ENCODE peak calls at places on chromosomes 13 and 19, in four cellular contexts. One of them, this sample, is unnamed.

GRCh38 chr13:31639443-31640163 is 99.7 kb upstream of the RXFP2 start:
- DNase-seq in fibroblast of lung: peak; percentile 12
- DNase-seq in omental fat pad: no peak
- DNase-seq in upper lobe of right lung: no peak
- DNase-seq in this sample: no peak

GRCh38 chr13:51047434-51048165 is 63.5 kb downstream of the C13orf42 start:
- DNase-seq in fibroblast of lung: no peak
- DNase-seq in omental fat pad: no peak
- DNase-seq in upper lobe of right lung: no peak
- DNase-seq in this sample: no peak

GRCh38 chr13:42420304-42420703 is 148.4 kb downstream of the AKAP11 start:
- DNase-seq in fibroblast of lung: no peak
- DNase-seq in omental fat pad: no peak
- DNase-seq in upper lobe of right lung: no peak
- DNase-seq in this sample: no peak

GRCh38 chr19:31354919-31355318 is 5.7 kb upstream of the TSHZ3 start:
- DNase-seq in fibroblast of lung: no peak
- DNase-seq in omental fat pad: no peak
- DNase-seq in upper lobe of right lung: no peak
- DNase-seq in this sample: no peak

GRCh38 chr19:51168571-51169282 is 26.6 kb downstream of the SIGLEC7 start:
- DNase-seq in fibroblast of lung: no peak
- DNase-seq in omental fat pad: no peak
- DNase-seq in upper lobe of right lung: no peak
- DNase-seq in this sample: no peak

GRCh38 chr13:19153782-19154450 is 27.7 kb downstream of the TUBA3C start:
- DNase-seq in fibroblast of lung: no peak
- DNase-seq in omental fat pad: no peak
- DNase-seq in upper lobe of right lung: peak; percentile 57
- DNase-seq in this sample: no peak

GRCh38 chr19:6997679-6998445 is 23.4 kb downstream of the MBD3L2B start:
- DNase-seq in fibroblast of lung: no peak
- DNase-seq in omental fat pad: no peak
- DNase-seq in upper lobe of right lung: no peak
- DNase-seq in this sample: no peak

GRCh38 chr19:16778796-16779411 is 50.3 kb upstream of the SIN3B start:
- DNase-seq in fibroblast of lung: peak; percentile 32
- DNase-seq in omental fat pad: no peak
- DNase-seq in upper lobe of right lung: peak; percentile 72
- DNase-seq in this sample: peak; percentile 9

GRCh38 chr13:51222510-51223283 is 499 bp downstream of the FAM124A start:
- DNase-seq in fibroblast of lung: peak; percentile 7
- DNase-seq in omental fat pad: no peak
- DNase-seq in upper lobe of right lung: no peak
- DNase-seq in this sample: no peak

GRCh38 chr19:54470991-54471782 is 1.9 kb downstream of the CDC42EP5 start:
- DNase-seq in fibroblast of lung: no peak
- DNase-seq in omental fat pad: no peak
- DNase-seq in upper lobe of right lung: no peak
- DNase-seq in this sample: no peak

GRCh38 chr13:99659234-99659633 is 158.0 kb downstream of the TM9SF2 start:
- DNase-seq in fibroblast of lung: no peak
- DNase-seq in omental fat pad: no peak
- DNase-seq in upper lobe of right lung: no peak
- DNase-seq in this sample: no peak

GRCh38 chr13:113204378-113204734 is 4.1 kb downstream of the PCID2 start:
- DNase-seq in fibroblast of lung: no peak
- DNase-seq in omental fat pad: no peak
- DNase-seq in upper lobe of right lung: no peak
- DNase-seq in this sample: no peak

GRCh38 chr13:110885966-110886365 is 28.9 kb downstream of the ANKRD10 start:
- DNase-seq in fibroblast of lung: no peak
- DNase-seq in omental fat pad: no peak
- DNase-seq in upper lobe of right lung: no peak
- DNase-seq in this sample: no peak

GRCh38 chr19:31118292-31118925 is 230.8 kb downstream of the TSHZ3 start:
- DNase-seq in fibroblast of lung: no peak
- DNase-seq in omental fat pad: no peak
- DNase-seq in upper lobe of right lung: no peak
- DNase-seq in this sample: no peak

GRCh38 chr19:13764821-13765394 is 586 bp downstream of the MRI1 start:
- DNase-seq in fibroblast of lung: no peak
- DNase-seq in omental fat pad: no peak
- DNase-seq in upper lobe of right lung: peak; percentile 72
- DNase-seq in this sample: no peak

GRCh38 chr13:23628250-23628649 is 58.0 kb downstream of the TNFRSF19 start:
- DNase-seq in fibroblast of lung: no peak
- DNase-seq in omental fat pad: no peak
- DNase-seq in upper lobe of right lung: no peak
- DNase-seq in this sample: no peak

GRCh38 chr13:23631676-23632622 is 61.7 kb downstream of the TNFRSF19 start:
- DNase-seq in fibroblast of lung: no peak
- DNase-seq in omental fat pad: no peak
- DNase-seq in upper lobe of right lung: no peak
- DNase-seq in this sample: no peak

GRCh38 chr13:23628765-23629565 is 58.8 kb downstream of the TNFRSF19 start:
- DNase-seq in fibroblast of lung: peak; percentile 45
- DNase-seq in omental fat pad: no peak
- DNase-seq in upper lobe of right lung: no peak
- DNase-seq in this sample: no peak

GRCh38 chr13:23630349-23631093 is 60.3 kb downstream of the TNFRSF19 start:
- DNase-seq in fibroblast of lung: peak; percentile 62
- DNase-seq in omental fat pad: no peak
- DNase-seq in upper lobe of right lung: no peak
- DNase-seq in this sample: no peak

GRCh38 chr13:23629566-23630272 is 59.5 kb downstream of the TNFRSF19 start:
- DNase-seq in fibroblast of lung: no peak
- DNase-seq in omental fat pad: no peak
- DNase-seq in upper lobe of right lung: no peak
- DNase-seq in this sample: no peak
- TF ChIP-seq CTCF in fibroblast of lung: no peak
- TF ChIP-seq CTCF in omental fat pad: no peak
- TF ChIP-seq CTCF in upper lobe of right lung: no peak
- TF ChIP-seq CTCF in this sample: no peak

GRCh38 chr13:54356209-54356608 is 1327.6 kb downstream of the OLFM4 start:
- DNase-seq in fibroblast of lung: no peak
- DNase-seq in omental fat pad: no peak
- DNase-seq in upper lobe of right lung: no peak
- DNase-seq in this sample: no peak

GRCh38 chr13:54361460-54361859 is 1332.8 kb downstream of the OLFM4 start:
- DNase-seq in fibroblast of lung: no peak
- DNase-seq in omental fat pad: no peak
- DNase-seq in upper lobe of right lung: no peak
- DNase-seq in this sample: no peak

GRCh38 chr13:54357284-54357933 is 1328.8 kb downstream of the OLFM4 start:
- DNase-seq in fibroblast of lung: no peak
- DNase-seq in omental fat pad: no peak
- DNase-seq in upper lobe of right lung: no peak
- DNase-seq in this sample: no peak

DNA sequence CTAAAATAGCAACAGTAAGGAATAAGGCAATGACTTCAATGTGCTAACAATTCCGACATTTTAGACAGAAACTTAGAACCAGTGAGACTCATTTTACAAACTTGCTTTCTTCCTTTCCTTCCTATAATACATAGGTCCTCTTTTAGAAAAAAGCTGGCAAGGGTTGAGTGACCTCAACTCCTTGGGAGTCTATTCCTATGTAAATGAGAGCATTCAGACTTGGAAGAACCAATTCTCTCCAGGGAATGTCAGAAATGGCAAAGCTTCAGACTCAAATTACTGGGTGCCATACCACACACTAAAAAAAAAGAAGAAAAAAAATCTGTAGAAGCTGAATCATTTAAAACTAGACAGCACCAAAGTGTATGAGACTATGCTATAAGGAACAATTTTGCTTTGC is 1328.2 kb downstream of the OLFM4 start:
- DNase-seq in fibroblast of lung: no peak
- DNase-seq in omental fat pad: no peak
- DNase-seq in upper lobe of right lung: no peak
- DNase-seq in this sample: no peak
- TF ChIP-seq CTCF in fibroblast of lung: no peak
- TF ChIP-seq CTCF in omental fat pad: no peak
- TF ChIP-seq CTCF in upper lobe of right lung: no peak
- TF ChIP-seq CTCF in this sample: no peak

GRCh38 chr13:107324416-107325204 is 756.7 kb upstream of the ARGLU1 start:
- DNase-seq in fibroblast of lung: no peak
- DNase-seq in omental fat pad: no peak
- DNase-seq in upper lobe of right lung: no peak
- DNase-seq in this sample: no peak

GRCh38 chr13:107322228-107322627 is 754.3 kb upstream of the ARGLU1 start:
- DNase-seq in fibroblast of lung: no peak
- DNase-seq in omental fat pad: no peak
- DNase-seq in upper lobe of right lung: no peak
- DNase-seq in this sample: no peak
- TF ChIP-seq CTCF in fibroblast of lung: no peak
- TF ChIP-seq CTCF in omental fat pad: no peak
- TF ChIP-seq CTCF in upper lobe of right lung: no peak
- TF ChIP-seq CTCF in this sample: no peak

GRCh38 chr19:47419789-47420188 is 462 bp upstream of the MEIS3 start:
- DNase-seq in fibroblast of lung: no peak
- DNase-seq in omental fat pad: no peak
- DNase-seq in upper lobe of right lung: peak; percentile 61
- DNase-seq in this sample: no peak
- TF ChIP-seq CTCF in fibroblast of lung: no peak
- TF ChIP-seq CTCF in omental fat pad: no peak
- TF ChIP-seq CTCF in upper lobe of right lung: no peak
- TF ChIP-seq CTCF in this sample: no peak

GRCh38 chr13:53338760-53339159 is 310.1 kb downstream of the OLFM4 start:
- DNase-seq in fibroblast of lung: no peak
- DNase-seq in omental fat pad: no peak
- DNase-seq in upper lobe of right lung: no peak
- DNase-seq in this sample: no peak
- TF ChIP-seq CTCF in fibroblast of lung: no peak
- TF ChIP-seq CTCF in omental fat pad: no peak
- TF ChIP-seq CTCF in upper lobe of right lung: no peak
- TF ChIP-seq CTCF in this sample: no peak

GRCh38 chr19:47821460-47822020 is at the start of gene CRX:
- DNase-seq in fibroblast of lung: no peak
- DNase-seq in omental fat pad: no peak
- DNase-seq in upper lobe of right lung: no peak
- DNase-seq in this sample: no peak
- TF ChIP-seq CTCF in fibroblast of lung: no peak
- TF ChIP-seq CTCF in omental fat pad: no peak
- TF ChIP-seq CTCF in upper lobe of right lung: no peak
- TF ChIP-seq CTCF in this sample: no peak

DNA sequence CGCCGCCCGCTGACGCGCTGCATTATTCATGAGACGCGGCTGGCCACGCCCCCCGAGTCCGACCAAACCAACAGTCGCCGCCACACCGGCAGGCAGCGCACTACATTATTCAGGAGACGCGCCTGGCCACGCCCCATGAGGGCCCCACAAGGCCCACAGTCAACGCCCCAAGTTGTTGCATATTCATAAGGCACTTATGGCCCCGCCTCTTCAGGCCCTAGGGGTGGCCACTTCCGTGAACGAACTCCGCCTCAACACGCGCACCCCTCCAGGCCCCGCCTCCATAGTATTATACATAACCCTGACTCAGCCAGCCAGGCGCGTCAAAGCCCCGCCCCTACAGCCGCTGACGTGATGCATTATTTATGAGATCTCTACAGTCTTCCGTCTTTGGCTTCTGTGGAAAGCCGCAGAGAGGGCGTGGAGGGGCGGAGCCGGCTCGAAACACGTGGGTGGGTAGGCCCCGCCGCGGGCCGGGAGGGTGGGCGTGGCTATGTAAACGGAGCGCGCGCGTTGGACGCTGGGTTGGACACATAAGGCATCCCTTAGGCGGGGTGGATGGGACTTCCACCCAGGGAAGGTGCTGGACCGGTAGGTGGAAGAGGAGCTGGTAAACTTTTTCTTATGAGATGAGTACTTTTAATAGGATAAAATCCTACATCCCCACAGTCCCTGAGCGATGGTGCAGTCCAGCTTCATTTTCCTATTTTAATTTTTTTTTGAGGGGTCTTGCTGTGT is 423 bp upstream of the ELL start:
- DNase-seq in fibroblast of lung: peak; percentile 100
- DNase-seq in omental fat pad: peak; percentile 100
- DNase-seq in upper lobe of right lung: peak; percentile 100
- DNase-seq in this sample: peak; percentile 100
- TF ChIP-seq CTCF in fibroblast of lung: no peak
- TF ChIP-seq CTCF in omental fat pad: no peak
- TF ChIP-seq CTCF in upper lobe of right lung: peak; percentile 38
- TF ChIP-seq CTCF in this sample: peak; percentile 54

GRCh38 chr19:43105496-43105895 is 23.0 kb upstream of the PSG2 start:
- DNase-seq in fibroblast of lung: peak; percentile 34
- DNase-seq in omental fat pad: no peak
- DNase-seq in upper lobe of right lung: no peak
- DNase-seq in this sample: no peak

GRCh38 chr19:43101950-43102349 is 19.4 kb upstream of the PSG2 start:
- DNase-seq in fibroblast of lung: no peak
- DNase-seq in omental fat pad: no peak
- DNase-seq in upper lobe of right lung: no peak
- DNase-seq in this sample: no peak
- TF ChIP-seq CTCF in fibroblast of lung: no peak
- TF ChIP-seq CTCF in omental fat pad: no peak
- TF ChIP-seq CTCF in upper lobe of right lung: no peak
- TF ChIP-seq CTCF in this sample: no peak